ENCODE peak calls at places on chromosomes 2 and 18, in nine cellular contexts. G, E, A, Y, X, T, B, S and H are unnamed samples. For H3K36me3, the result is how much of the 10 kb centered on the place peaks cover.

GRCh38 chr18:7177131-7177744 is 53.7 kb upstream of the LRRC30 start:
- DNase-seq in T (peak), B (no peak), E (peak), X (no peak), S (no peak), Y (peak), G (no peak), A (peak), H (peak)

GRCh38 chr18:10114727-10115463 is 201.1 kb downstream of the VAPA start:
- DNase-seq in A (no peak), Y (no peak), X (no peak), G (no peak), B (no peak), T (no peak), E (no peak), S (no peak), H (no peak)

GRCh38 chr2:221203138-221203537 is 369.0 kb downstream of the EPHA4 start:
- DNase-seq in Y (no peak), T (no peak), X (no peak), S (no peak), E (no peak), G (no peak), B (peak), A (no peak), H (no peak)

GRCh38 chr2:111251711-111252110 is 131.0 kb downstream of the BCL2L11 start:
- DNase-seq in X (no peak), E (no peak), G (no peak), S (no peak), Y (no peak), B (no peak), A (no peak), T (no peak), H (no peak)

GRCh38 chr2:44981714-44982108 is 27.5 kb downstream of the SIX2 start:
- DNase-seq in S (peak), G (peak), B (peak), X (peak), E (peak), T (peak), Y (peak), A (peak), H (peak)

GRCh38 chr2:95266781-95267430 is 7.3 kb upstream of the PROM2 start:
- DNase-seq in G (peak), A (no peak), B (no peak), Y (no peak), S (no peak), T (no peak), X (peak), E (no peak), H (no peak)

GRCh38 chr18:66759017-66759416 is 155.1 kb upstream of the CDH19 start:
- DNase-seq in E (no peak), Y (no peak), G (no peak), A (no peak), S (no peak), T (peak), X (no peak), B (no peak), H (no peak)

GRCh38 chr2:229392214-229392613 is 121.1 kb upstream of the PID1 start:
- DNase-seq in E (no peak), A (no peak), X (no peak), Y (no peak), S (no peak), G (no peak), B (no peak), T (no peak), H (peak)

GRCh38 chr18:36315736-36316135 is 18.2 kb downstream of the FHOD3 start:
- DNase-seq in B (no peak), Y (no peak), E (peak), S (no peak), G (no peak), T (no peak), A (no peak), X (peak), H (no peak)

GRCh38 chr2:58350484-58350883 is 109.4 kb upstream of the FANCL start:
- DNase-seq in X (no peak), B (no peak), T (no peak), G (no peak), E (no peak), Y (no peak), A (no peak), S (no peak), H (no peak)

GRCh38 chr2:54559593-54560145 is 103.5 kb downstream of the SPTBN1 start:
- DNase-seq in S (no peak), Y (peak), A (peak), X (peak), B (peak), G (peak), E (peak), T (peak), H (peak)

GRCh38 chr18:13620818-13621445 is 105.4 kb downstream of the FAM210A start:
- DNase-seq in S (no peak), Y (peak), T (no peak), E (no peak), X (no peak), A (no peak), G (no peak), B (no peak), H (no peak)

GRCh38 chr18:14916851-14917250 is 168.9 kb downstream of the ANKRD30B start:
- DNase-seq in G (no peak), B (no peak), Y (no peak), T (no peak), X (no peak), S (no peak), A (no peak), E (no peak), H (no peak)

DNA sequence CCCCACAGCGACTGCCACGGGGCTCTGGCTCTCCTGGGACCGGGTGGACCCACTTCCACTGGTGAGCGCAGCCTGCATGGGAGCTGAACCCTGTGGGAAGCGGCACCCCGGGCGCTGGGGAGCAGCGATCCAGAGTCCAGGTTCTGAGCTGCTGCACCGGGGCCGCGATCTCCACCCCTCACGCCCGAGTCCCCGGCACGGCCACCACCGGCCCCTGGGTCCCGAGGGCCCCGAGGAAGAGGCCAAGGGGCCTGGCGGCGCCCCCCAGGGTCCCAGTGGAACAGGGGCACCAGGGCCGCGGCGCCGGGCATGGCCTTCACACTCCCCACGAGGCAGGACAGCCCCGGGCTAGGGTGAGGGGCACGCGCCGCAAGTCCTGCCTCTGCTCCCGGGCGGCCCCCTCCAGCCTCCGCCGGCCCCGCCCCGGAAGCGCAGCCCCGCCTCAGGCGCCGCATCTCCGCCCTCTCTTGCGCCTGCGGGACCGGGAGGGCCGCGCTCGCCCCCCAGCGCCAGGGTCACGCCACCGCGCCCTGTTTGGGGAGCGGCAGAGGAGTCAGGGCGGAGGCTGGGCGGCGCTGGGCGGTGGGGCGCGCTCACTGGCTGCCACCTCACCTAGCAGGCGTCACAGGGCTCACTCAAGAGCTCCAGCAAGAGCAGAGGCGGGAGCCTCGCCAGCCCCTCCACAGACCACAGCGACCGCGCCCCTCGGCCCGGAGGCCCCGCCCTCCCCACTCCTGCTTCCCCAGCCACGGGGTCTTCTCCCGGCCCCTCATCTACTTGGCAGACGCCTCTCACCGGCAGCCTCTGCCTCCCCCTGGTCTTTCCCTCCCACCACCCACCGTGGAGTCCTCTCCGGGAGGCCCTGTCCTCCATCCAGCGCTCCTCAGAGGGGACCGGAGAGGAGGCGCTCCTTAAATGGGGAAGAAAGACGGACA is 26.8 kb downstream of the THAP4 start:
- DNase-seq in B (peak), T (peak), X (peak), S (peak), G (peak), A (peak), Y (peak), E (peak), H (peak)
- TF ChIP-seq CTCF in B (peak), T (peak), X (peak), S (peak), G (peak), A (peak), Y (peak), E (peak), H (peak)

GRCh38 chr2:24947758-24948157 is 24.0 kb downstream of the DNAJC27 start:
- DNase-seq in S (no peak), E (no peak), T (no peak), G (no peak), B (no peak), A (no peak), Y (no peak), X (no peak), H (peak)

GRCh38 chr2:24950100-24950499 is 21.7 kb downstream of the DNAJC27 start:
- DNase-seq in X (no peak), S (no peak), B (no peak), T (no peak), E (no peak), A (no peak), G (no peak), Y (no peak), H (no peak)

GRCh38 chr2:24945907-24946306 is 25.8 kb downstream of the DNAJC27 start:
- DNase-seq in X (no peak), Y (no peak), S (no peak), E (peak), T (no peak), B (no peak), A (no peak), G (no peak), H (no peak)

GRCh38 chr2:24943427-24943826 is 23.4 kb upstream of the ADCY3 start:
- DNase-seq in S (no peak), G (no peak), A (no peak), Y (no peak), B (no peak), T (no peak), X (no peak), E (peak), H (no peak)

DNA sequence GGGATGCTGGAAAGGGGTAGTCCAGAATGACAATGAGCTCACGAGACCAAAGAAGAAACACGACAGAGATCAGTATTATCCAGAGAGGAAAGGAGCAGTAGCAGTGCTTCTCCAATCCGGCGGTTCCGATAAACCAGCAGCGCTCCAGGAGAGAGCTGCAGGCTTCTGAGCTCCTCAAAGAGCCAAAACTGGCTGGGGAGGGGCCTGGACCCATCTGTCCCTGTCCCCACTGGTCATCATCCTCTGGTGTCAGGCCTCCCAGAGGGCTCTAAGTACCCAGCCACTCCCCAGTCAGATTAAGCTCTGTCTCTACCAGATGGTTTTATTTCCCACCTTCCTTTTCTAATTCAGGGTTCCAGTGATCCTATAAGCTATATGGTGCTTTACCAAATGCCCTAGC is 23.2 kb downstream of the DNAJC27 start:
- DNase-seq in T (no peak), Y (no peak), A (no peak), S (no peak), G (no peak), E (no peak), B (no peak), X (no peak), H (no peak)
- H3K36me3 ChIP-seq in T (under half), Y (under half), A (under half), S (under half), G (half or more), E (under half), B (under half), X (half or more), H (under half)

GRCh38 chr18:37564796-37565137 is 831 bp downstream of the CELF4 start:
- DNase-seq in B (peak), A (peak), E (peak), X (peak), S (no peak), Y (peak), G (peak), T (peak), H (peak)
- TF ChIP-seq CTCF in B (no peak), A (no peak), E (no peak), X (no peak), S (no peak), Y (no peak), G (no peak), T (no peak), H (no peak)

GRCh38 chr2:101830146-101830545 is 132.6 kb downstream of the MAP4K4 start:
- DNase-seq in X (no peak), S (no peak), B (no peak), T (no peak), G (no peak), Y (no peak), E (no peak), A (no peak), H (no peak)

GRCh38 chr2:101829429-101829828 is 131.9 kb downstream of the MAP4K4 start:
- DNase-seq in Y (no peak), T (no peak), B (no peak), G (no peak), X (no peak), S (no peak), E (no peak), A (no peak), H (no peak)

GRCh38 chr2:101830555-101830954 is 133.0 kb downstream of the MAP4K4 start:
- DNase-seq in B (no peak), T (no peak), E (peak), S (no peak), A (no peak), X (no peak), Y (no peak), G (no peak), H (no peak)

GRCh38 chr2:101828267-101829017 is 130.9 kb downstream of the MAP4K4 start:
- DNase-seq in X (no peak), G (no peak), B (no peak), Y (no peak), S (no peak), T (no peak), A (no peak), E (no peak), H (no peak)

DNA sequence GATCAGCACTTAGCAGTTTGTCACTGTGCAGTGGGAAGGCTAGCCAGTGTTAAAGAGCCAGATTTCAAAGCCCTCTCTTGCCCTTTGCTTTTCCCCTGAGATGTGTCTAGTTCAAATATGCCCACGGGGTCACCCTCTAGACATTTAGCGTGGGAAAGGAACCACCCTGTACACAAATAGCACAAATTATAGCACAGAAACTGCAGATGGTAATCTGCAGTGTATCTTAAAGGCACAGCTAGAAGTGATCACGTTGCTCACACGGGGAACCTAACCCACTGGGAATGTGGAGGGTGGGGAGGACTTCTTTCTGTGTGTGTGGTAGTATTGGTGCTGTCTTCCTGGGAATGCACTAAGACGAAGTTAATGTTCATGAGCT is 131.5 kb downstream of the MAP4K4 start:
- DNase-seq in T (no peak), E (no peak), Y (no peak), A (no peak), X (no peak), G (no peak), B (no peak), S (no peak), H (no peak)
- H3K36me3 ChIP-seq in T (under half), E (under half), Y (under half), A (under half), X (half or more), G (under half), B (under half), S (under half), H (under half)

GRCh38 chr2:190740449-190740848 is 91.6 kb downstream of the NAB1 start:
- DNase-seq in Y (no peak), B (no peak), X (no peak), A (no peak), S (no peak), E (no peak), T (no peak), G (no peak), H (no peak)
- TF ChIP-seq CTCF in Y (no peak), B (no peak), X (no peak), A (no peak), S (no peak), E (no peak), T (no peak), G (no peak), H (no peak)